ENCODE peak calls at places on chromosomes 2 and 18, in seven cellular contexts. K, A, Y, M, X, V and O are unnamed samples.

GRCh38 chr2:136361521-136361920 is 243.6 kb upstream of the CXCR4 start:
- DNase-seq in K (no peak), A (no peak), Y (no peak), M (no peak), X (no peak), V (no peak), O (no peak)

GRCh38 chr2:119721043-119721442 is 38.7 kb upstream of the PTPN4 start:
- DNase-seq in K (no peak), A (no peak), Y (no peak), M (no peak), X (no peak), V (no peak), O (no peak)

GRCh38 chr2:218908721-218909619 is 28.3 kb downstream of the WNT10A start:
- DNase-seq in K (peak), A (peak), Y (peak), M (peak), X (peak), V (peak), O (peak)

GRCh38 chr2:132670961-132671781 is 1.2 kb upstream of the LYPD1 start:
- DNase-seq in K (peak), A (peak), Y (no peak), M (no peak), X (peak), V (peak), O (no peak)

GRCh38 chr2:42572297-42573081 is 4.1 kb downstream of the MTA3 start:
- DNase-seq in K (no peak), A (peak), Y (no peak), M (no peak), X (no peak), V (no peak), O (no peak)

GRCh38 chr18:79567481-79568147 is 112.0 kb upstream of the CTDP1 start:
- DNase-seq in K (peak), A (peak), Y (peak), M (no peak), X (no peak), V (no peak), O (peak)

GRCh38 chr18:46892842-46893241 is 24.5 kb downstream of the PIAS2 start:
- DNase-seq in K (no peak), A (no peak), Y (no peak), M (no peak), X (no peak), V (no peak), O (no peak)

GRCh38 chr18:9333441-9334350 is 877 bp upstream of the TWSG1 start:
- DNase-seq in K (no peak), A (peak), Y (peak), M (no peak), X (no peak), V (no peak), O (no peak)

GRCh38 chr2:56185582-56186046 is 1.8 kb downstream of the CCDC85A start:
- DNase-seq in K (peak), A (peak), Y (peak), M (no peak), X (no peak), V (peak), O (peak)

GRCh38 chr18:45107425-45107824 is 426.7 kb downstream of the SETBP1 start:
- DNase-seq in K (no peak), A (no peak), Y (no peak), M (no peak), X (no peak), V (peak), O (no peak)

GRCh38 chr2:217430916-217431576 is 571.2 kb upstream of the TNP1 start:
- DNase-seq in K (no peak), A (no peak), Y (no peak), M (no peak), X (no peak), V (no peak), O (no peak)

GRCh38 chr2:136129601-136130000 is 11.7 kb upstream of the CXCR4 start:
- DNase-seq in K (no peak), A (no peak), Y (no peak), M (no peak), X (no peak), V (peak), O (no peak)

GRCh38 chr18:24181806-24182205 is 42.9 kb downstream of the CABYR start:
- DNase-seq in K (no peak), A (no peak), Y (no peak), M (no peak), X (no peak), V (no peak), O (no peak)

GRCh38 chr2:45173513-45173912 is 164.3 kb upstream of the SIX2 start:
- DNase-seq in K (no peak), A (no peak), Y (no peak), M (no peak), X (no peak), V (peak), O (no peak)

GRCh38 chr2:230384986-230385385 is 31.0 kb upstream of the SP100 start:
- DNase-seq in K (no peak), A (no peak), Y (no peak), M (no peak), X (no peak), V (no peak), O (no peak)

GRCh38 chr18:74562080-74562725 is 27.9 kb downstream of the CNDP1 start:
- DNase-seq in K (no peak), A (peak), Y (no peak), M (no peak), X (no peak), V (no peak), O (no peak)

GRCh38 chr2:98736464-98736889 is 5.5 kb upstream of the MGAT4A start:
- DNase-seq in K (no peak), A (no peak), Y (no peak), M (no peak), X (no peak), V (peak), O (no peak)

GRCh38 chr2:235724964-235725603 is 231.2 kb downstream of the AGAP1 start:
- DNase-seq in K (no peak), A (no peak), Y (no peak), M (no peak), X (no peak), V (no peak), O (no peak)

GRCh38 chr2:71925268-71926097 is 222.2 kb downstream of the CYP26B1 start:
- DNase-seq in K (no peak), A (peak), Y (no peak), M (no peak), X (no peak), V (no peak), O (peak)

GRCh38 chr2:218430721-218431120 is 11.8 kb downstream of the VIL1 start:
- DNase-seq in K (no peak), A (no peak), Y (peak), M (no peak), X (no peak), V (no peak), O (peak)

GRCh38 chr2:151043484-151043883 is 218.2 kb downstream of the RBM43 start:
- DNase-seq in K (no peak), A (no peak), Y (no peak), M (no peak), X (no peak), V (peak), O (no peak)